ENCODE peak calls at places on chromosomes 2 and 18, in four cellular contexts. F, W, D and X are unnamed samples.

GRCh38 chr18:51879329-51879728 is 460.7 kb upstream of the DCC start:
- DNase-seq in W (no peak), D (no peak), F (no peak), X (no peak)

GRCh38 chr2:75728614-75729419 is 18.1 kb upstream of the GCFC2 start:
- DNase-seq in D (no peak), W (no peak), F (no peak), X (no peak)

GRCh38 chr18:41754332-41754731 is 200.7 kb upstream of the PIK3C3 start:
- DNase-seq in W (no peak), F (no peak), D (no peak), X (no peak)

GRCh38 chr2:120875431-120875830 is 139.8 kb downstream of the GLI2 start:
- DNase-seq in W (no peak), D (no peak), F (no peak), X (no peak)

GRCh38 chr18:67608909-67609308 is 92.4 kb upstream of the DSEL start:
- DNase-seq in W (no peak), D (no peak), F (no peak), X (no peak)

GRCh38 chr2:108139521-108139920 is 100.2 kb upstream of the SULT1C3 start:
- DNase-seq in F (no peak), W (no peak), D (no peak), X (peak)

GRCh38 chr2:27954771-27955384 is 64.3 kb downstream of the BABAM2 start:
- DNase-seq in F (no peak), W (no peak), D (peak), X (peak)

GRCh38 chr2:238855299-238855698 is 7.4 kb downstream of the TWIST2 start:
- DNase-seq in D (no peak), F (no peak), W (no peak), X (no peak)

GRCh38 chr18:41858761-41859555 is 96.1 kb upstream of the PIK3C3 start:
- DNase-seq in W (no peak), D (no peak), F (no peak), X (no peak)

GRCh38 chr2:202109737-202110184 is 36.7 kb downstream of the KIAA2012 start:
- DNase-seq in W (no peak), D (no peak), F (peak), X (no peak)

GRCh38 chr2:229342376-229342775 is 71.3 kb upstream of the PID1 start:
- DNase-seq in F (peak), D (no peak), W (peak), X (peak)

GRCh38 chr2:161981679-161982300 is 92.2 kb downstream of the DPP4 start:
- DNase-seq in D (no peak), F (no peak), W (no peak), X (no peak)

GRCh38 chr18:48216639-48217280 is 192.4 kb downstream of the ZBTB7C start:
- DNase-seq in W (no peak), F (no peak), D (no peak), X (no peak)

GRCh38 chr18:74184875-74185274 is 36.6 kb downstream of the TIMM21 start:
- DNase-seq in F (no peak), D (no peak), W (no peak), X (no peak)

GRCh38 chr18:80154293-80154692 is 45.2 kb downstream of the ADNP2 start:
- DNase-seq in D (peak), F (peak), W (peak), X (peak)

GRCh38 chr2:222024934-222025890 is 273.6 kb downstream of the PAX3 start:
- DNase-seq in F (peak), W (no peak), D (no peak), X (peak)

GRCh38 chr2:7738596-7738995 is 821.4 kb downstream of the RNF144A start:
- DNase-seq in W (no peak), D (no peak), F (no peak), X (no peak)

GRCh38 chr18:74929110-74929509 is 279.8 kb downstream of the PTGR3 start:
- DNase-seq in D (no peak), F (no peak), W (no peak), X (no peak)

GRCh38 chr2:46489430-46489829 is 10.1 kb downstream of the TMEM247 start:
- DNase-seq in D (no peak), W (no peak), F (no peak), X (no peak)

GRCh38 chr2:59182249-59182648 is 941.1 kb upstream of the FANCL start:
- DNase-seq in D (no peak), F (peak), W (peak), X (peak)

GRCh38 chr2:236889791-236890704 is 195.6 kb upstream of the COPS8 start:
- DNase-seq in F (no peak), D (no peak), W (no peak), X (no peak)

GRCh38 chr2:71938659-71939587 is 208.7 kb downstream of the CYP26B1 start:
- DNase-seq in D (no peak), W (no peak), F (peak), X (no peak)

GRCh38 chr2:167127135-167127534 is 238.9 kb downstream of the XIRP2 start:
- DNase-seq in F (no peak), W (no peak), D (no peak), X (peak)

GRCh38 chr18:29226201-29226600 is 1049.3 kb upstream of the CDH2 start:
- DNase-seq in D (no peak), F (no peak), W (no peak), X (no peak)

GRCh38 chr2:157691695-157692094 is 63.0 kb upstream of the ACVR1C start:
- DNase-seq in W (peak), F (no peak), D (no peak), X (no peak)

GRCh38 chr2:127829845-127830246 is 18.9 kb upstream of the WDR33 start:
- DNase-seq in F (no peak), W (peak), D (peak), X (no peak)

DNA sequence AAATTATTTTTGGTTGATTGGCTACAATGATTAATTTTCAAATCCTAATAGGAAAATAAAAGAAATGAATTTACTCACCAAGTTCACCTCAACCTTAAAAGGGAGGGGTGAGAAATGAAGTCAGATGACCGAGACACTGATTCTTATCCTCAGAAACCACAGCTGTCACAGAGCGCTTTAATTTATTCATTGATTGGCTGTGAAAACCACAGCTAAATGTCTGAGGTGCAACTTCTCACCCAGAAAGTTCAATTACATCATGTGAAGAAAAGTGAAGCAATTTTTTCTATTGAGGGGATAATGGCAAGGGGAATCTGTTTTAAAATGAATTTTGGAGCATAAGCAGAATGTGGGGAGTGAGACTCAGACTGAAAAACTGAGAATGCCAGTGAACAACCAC is 128.4 kb downstream of the RNF152 start:
- DNase-seq in D (peak), W (no peak), F (no peak), X (no peak)
- TF ChIP-seq BHLHE40 in D (peak), W (no peak), F (no peak), X (no peak)

GRCh38 chr2:209525336-209525735 is 101.5 kb downstream of the MAP2 start:
- DNase-seq in F (no peak), W (no peak), D (no peak), X (no peak)

GRCh38 chr2:209523041-209523740 is 99.3 kb downstream of the MAP2 start:
- DNase-seq in D (no peak), W (no peak), F (no peak), X (no peak)

GRCh38 chr2:209523778-209524362 is 100.0 kb downstream of the MAP2 start:
- DNase-seq in D (no peak), W (no peak), F (no peak), X (no peak)

GRCh38 chr2:209526541-209526940 is 102.7 kb downstream of the MAP2 start:
- DNase-seq in W (no peak), F (no peak), D (no peak), X (no peak)

DNA sequence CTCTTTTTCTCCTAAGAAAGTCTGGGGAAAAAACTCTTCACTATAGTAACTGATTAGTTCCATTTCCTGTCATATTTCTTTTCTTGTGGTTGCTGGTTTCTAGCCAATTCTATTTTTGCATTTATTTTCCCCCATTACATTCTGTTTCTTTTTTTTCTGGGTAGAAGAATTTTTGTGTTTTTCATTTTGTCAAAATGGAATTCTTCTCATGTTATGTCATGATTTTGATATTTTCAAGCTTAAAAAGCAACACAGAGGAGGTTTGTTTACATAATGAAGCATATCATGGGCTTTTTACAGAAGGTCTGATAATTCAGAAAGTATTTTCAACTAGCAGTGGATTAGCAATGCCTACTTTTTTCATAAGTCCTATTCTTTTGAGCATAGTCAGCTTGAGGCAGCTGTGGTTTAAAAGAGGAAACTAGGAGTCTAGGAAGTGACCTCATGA is 102.0 kb downstream of the MAP2 start:
- DNase-seq in W (no peak), F (no peak), D (no peak), X (no peak)
- TF ChIP-seq SP1 in W (no peak), F (no peak), D (no peak), X (no peak)

DNA sequence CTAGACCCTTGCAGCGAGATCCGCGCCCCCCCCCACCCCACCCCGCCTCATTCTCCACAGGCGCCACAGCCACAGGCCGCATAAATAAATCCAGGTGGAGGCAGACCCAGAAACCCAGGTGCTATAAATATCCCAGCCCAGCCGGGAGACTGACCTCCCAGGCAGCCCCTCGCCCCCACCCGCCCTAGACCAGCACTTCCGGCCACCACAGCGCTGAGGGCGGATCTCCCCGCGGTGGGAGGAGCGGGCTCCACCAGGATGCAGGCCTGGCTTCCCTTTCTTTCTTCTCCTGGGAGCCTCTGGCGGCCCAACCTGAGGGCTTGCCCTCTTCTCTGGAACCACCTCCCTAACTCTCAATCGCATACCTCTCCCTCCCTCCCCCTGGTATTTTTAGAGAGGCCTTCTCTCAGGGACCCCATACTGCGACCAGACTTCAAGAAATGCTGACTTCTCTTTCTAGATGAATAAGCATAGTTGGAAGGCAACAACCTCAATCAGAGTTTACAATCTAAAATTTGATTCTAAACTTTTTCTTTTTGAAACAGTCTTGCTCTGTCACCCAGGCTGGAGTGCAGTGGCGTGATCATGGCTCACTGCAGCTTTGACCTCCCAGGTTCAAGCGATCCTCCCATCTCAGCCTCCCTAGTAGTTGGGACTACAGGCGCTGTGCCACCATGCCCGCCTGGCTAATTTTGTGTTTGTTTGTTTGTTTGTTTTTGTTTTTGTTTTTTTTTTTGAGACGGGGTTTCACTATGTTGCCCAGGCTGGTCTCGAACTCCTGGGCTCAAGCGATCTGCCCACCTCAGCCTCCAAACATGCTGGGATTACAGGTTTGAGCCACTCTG is 55.0 kb downstream of the PKDCC start:
- DNase-seq in F (no peak), W (no peak), D (no peak), X (no peak)
- TF ChIP-seq BHLHE40 in F (no peak), W (no peak), D (no peak), X (no peak)

DNA sequence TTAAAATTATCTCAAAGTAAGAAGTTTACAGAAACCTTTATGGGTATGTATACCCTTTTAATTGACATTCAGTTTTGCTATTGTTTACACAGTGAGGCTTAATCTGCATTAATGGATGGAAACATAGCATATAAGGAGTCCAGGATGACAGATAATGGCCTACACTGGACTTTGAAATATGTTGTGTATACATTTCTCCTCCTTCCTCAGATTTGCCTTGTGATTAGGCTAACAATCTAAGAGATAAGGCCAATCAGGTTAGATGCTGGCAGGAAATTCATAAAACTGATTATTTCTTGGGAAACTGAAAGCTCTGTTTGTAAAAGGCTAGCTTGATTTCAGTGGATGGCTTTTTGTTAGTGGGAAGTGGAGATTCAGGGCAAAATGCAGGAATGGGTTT is 191.9 kb downstream of the LDLRAD4 start:
- DNase-seq in F (no peak), W (no peak), D (no peak), X (no peak)
- TF ChIP-seq SP1 in F (no peak), W (no peak), D (no peak), X (no peak)

DNA sequence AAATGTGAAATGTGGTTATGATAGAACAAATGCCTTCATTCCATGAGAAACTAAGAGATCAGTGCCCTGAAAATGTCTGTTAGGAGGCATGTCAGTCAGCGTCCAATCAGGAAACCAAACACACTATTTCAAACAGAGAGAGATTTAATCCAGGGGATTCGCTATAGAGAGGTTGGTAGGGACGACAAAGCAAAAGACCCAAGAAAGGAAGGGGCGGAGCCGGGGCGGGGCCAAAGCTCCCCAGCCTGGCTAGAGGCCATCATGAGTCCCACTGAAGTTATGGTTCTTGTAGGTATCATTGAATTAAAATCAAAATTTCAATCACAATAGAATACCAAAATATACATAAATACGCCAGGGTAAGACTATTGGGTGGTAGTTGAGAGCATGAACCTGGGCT is 32.9 kb upstream of the RNF149 start:
- DNase-seq in D (no peak), F (peak), W (peak), X (no peak)
- TF ChIP-seq BHLHE40 in D (no peak), F (no peak), W (no peak), X (no peak)

DNA sequence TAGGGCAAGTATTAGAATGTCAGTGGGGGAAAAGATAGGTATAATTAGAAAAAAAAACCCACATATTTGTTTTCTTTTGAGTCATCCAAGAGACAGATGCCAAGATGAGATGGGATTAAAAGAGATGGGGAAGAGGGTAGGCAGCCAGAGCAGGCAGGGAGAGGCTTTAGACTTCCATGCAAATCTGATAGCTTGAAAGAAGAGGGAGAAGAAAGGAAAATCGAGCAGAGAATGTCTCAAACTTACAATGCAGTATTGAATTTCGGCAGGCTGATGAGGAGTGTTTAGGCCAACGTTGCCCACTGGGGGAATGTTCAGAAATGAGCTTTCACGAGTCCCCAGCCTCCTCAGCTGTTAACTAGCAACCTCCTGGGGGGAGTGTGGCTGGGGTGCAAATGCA is 91.3 kb downstream of the SPATS2L start:
- DNase-seq in F (no peak), W (no peak), D (no peak), X (no peak)
- TF ChIP-seq SP1 in F (no peak), W (no peak), D (no peak), X (no peak)

GRCh38 chr2:70069049-70069448 is 18.2 kb upstream of the PCBP1 start:
- DNase-seq in D (peak), F (no peak), W (no peak), X (peak)

GRCh38 chr2:70070557-70071268 is 16.6 kb upstream of the PCBP1 start:
- DNase-seq in W (peak), F (peak), D (no peak), X (peak)

GRCh38 chr2:70078384-70078783 is 8.9 kb upstream of the PCBP1 start:
- DNase-seq in W (peak), D (no peak), F (no peak), X (no peak)

GRCh38 chr2:70068119-70068518 is 19.2 kb upstream of the PCBP1 start:
- DNase-seq in F (no peak), D (no peak), W (no peak), X (no peak)

GRCh38 chr2:70073493-70073892 is 13.8 kb upstream of the PCBP1 start:
- DNase-seq in W (no peak), F (no peak), D (no peak), X (no peak)
- TF ChIP-seq BHLHE40 in W (no peak), F (no peak), D (no peak), X (no peak)

GRCh38 chr2:105952131-105952530 is 207.4 kb downstream of the NCK2 start:
- DNase-seq in F (no peak), W (no peak), D (no peak), X (no peak)
- TF ChIP-seq SP1 in F (no peak), W (no peak), D (no peak), X (no peak)

DNA sequence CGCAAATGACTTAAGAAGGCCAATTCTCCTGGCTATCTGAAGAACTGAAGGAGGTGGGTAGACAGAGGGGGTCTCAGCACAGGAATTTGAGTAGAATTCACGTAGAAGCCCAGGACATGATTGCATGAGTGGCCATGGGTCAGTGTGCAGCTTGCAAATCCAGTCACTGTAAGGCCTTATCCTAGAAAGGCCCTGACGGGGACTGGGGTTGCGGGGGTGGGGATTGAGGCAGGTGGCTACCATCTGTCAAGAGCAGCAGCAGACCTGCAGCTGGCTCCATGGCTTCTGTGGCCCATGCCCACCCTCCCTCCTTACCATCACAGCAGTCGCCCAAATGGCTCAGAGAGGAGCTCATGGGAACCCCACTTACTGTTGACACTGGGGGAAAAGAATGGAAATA is 34.6 kb upstream of the SLC14A1 start:
- DNase-seq in F (no peak), D (no peak), W (no peak), X (no peak)
- TF ChIP-seq BHLHE40 in F (no peak), D (no peak), W (no peak), X (no peak)

GRCh38 chr2:207142461-207142860 is 23.3 kb downstream of the KLF7 start:
- DNase-seq in W (no peak), D (no peak), F (no peak), X (no peak)
- TF ChIP-seq SP1 in W (no peak), D (no peak), F (no peak), X (no peak)